ENCODE peak calls at places on chromosome 17, in seven cellular contexts. V is body of pancreas, U is GM20000, N is left ventricle myocardium inferior, K is K562, A is foreskin fibroblast, I is lower leg skin. C is an unnamed sample.

GRCh38 chr17:73420897-73421296 is 109.1 kb upstream of the CDC42EP4 start:
- DNase-seq in V (no peak), K (peak; percentile 30), N (no peak), A (no peak), U (no peak), I (no peak), C (no peak)

GRCh38 chr17:54992797-54993639 is 24.5 kb downstream of the STXBP4 start:
- DNase-seq in K (peak; percentile 69), I (no peak), V (no peak), U (peak; percentile 44), A (peak; percentile 68), N (no peak), C (no peak)

GRCh38 chr17:16037636-16038035 is 38.0 kb downstream of the TTC19 start:
- DNase-seq in I (no peak), V (no peak), N (no peak), U (no peak), A (peak; percentile 53), K (peak; percentile 6), C (no peak)

GRCh38 chr17:19705771-19706770 is 10.3 kb downstream of the SLC47A2 start:
- DNase-seq in N (no peak), I (no peak), U (peak; percentile 17), A (no peak), V (no peak), K (no peak), C (no peak)

GRCh38 chr17:50572541-50572940 is 12.0 kb downstream of the CACNA1G start:
- DNase-seq in N (no peak), V (no peak), I (no peak), K (no peak), U (no peak), A (no peak), C (no peak)

GRCh38 chr17:37813753-37814152 is 68.9 kb upstream of the HNF1B start:
- DNase-seq in U (no peak), A (peak; percentile 22), K (no peak), V (no peak), I (no peak), N (no peak), C (no peak)

GRCh38 chr17:5272313-5272712 is 9.8 kb upstream of the RABEP1 start:
- DNase-seq in N (no peak), U (no peak), V (no peak), I (no peak), A (peak; percentile 38), K (no peak), C (no peak)

GRCh38 chr17:332558-333322 is 19.9 kb downstream of the RPH3AL start:
- DNase-seq in U (no peak), N (no peak), V (peak; percentile 70), K (no peak), A (no peak), I (no peak), C (no peak)

GRCh38 chr17:57927048-57927723 is 28.0 kb downstream of the CUEDC1 start:
- DNase-seq in N (peak; percentile 47), U (no peak), K (no peak), A (peak; percentile 91), I (no peak), V (peak; percentile 42), C (no peak)

DNA sequence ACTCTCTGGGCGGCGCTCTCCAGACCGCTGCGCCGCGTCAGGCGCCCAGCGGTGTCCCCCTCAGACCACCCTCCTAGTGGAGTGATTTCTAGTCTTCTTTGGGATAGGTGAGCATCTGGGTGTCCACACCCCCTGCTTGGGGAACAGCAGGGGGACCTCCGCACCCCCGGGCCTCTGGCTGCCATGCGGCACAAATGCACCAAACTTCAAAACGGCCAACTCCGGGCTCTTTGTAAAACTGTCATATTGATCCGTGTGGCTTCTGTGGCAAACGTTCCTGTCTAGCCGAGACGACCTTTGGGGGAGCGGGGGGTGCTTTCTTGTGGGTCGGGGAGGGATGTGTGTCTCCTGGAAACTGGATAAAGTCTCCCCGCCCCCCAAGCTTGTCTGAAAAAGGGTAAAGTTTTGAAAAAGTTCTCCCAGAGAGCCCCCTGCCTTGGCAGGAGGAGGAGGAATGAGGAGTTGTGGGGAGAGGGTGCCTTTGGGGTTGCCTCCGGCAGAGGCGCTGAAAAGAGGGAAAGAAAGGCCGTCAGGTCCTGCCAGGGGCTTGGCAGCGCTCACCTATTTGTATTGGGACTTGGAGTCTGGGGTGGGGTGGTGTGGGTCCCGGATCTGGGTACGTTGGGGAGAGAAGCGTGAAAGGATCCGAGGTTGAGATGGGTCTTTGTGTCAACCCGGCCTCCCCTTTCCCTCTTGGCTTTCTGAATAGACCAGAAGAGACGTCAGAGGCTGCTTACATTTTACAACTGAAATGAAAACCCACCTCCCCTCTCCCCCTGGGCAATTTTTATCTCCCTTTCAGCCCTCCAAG is 2.2 kb upstream of the CHD3 start:
- DNase-seq in N (no peak), A (peak; percentile 54), I (no peak), K (peak; percentile 34), U (peak; percentile 62), V (peak; percentile 64), C (no peak)
- TF ChIP-seq CTCF in N (no peak), A (no peak), I (no peak), K (no peak), U (no peak), V (no peak), C (no peak)

GRCh38 chr17:21199311-21199710 is 14.7 kb downstream of the TMEM11 start:
- DNase-seq in K (peak; percentile 54), U (no peak), I (no peak), N (no peak), A (peak; percentile 78), V (no peak), C (no peak)
- TF ChIP-seq CTCF in K (no peak), U (no peak), I (no peak), N (no peak), A (no peak), V (no peak), C (no peak)

GRCh38 chr17:77468897-77469296 is 328.1 kb downstream of the SEC14L1 start:
- DNase-seq in N (no peak), A (no peak), V (no peak), K (no peak), U (no peak), I (no peak), C (no peak)
- TF ChIP-seq CTCF in N (no peak), A (no peak), V (no peak), K (no peak), U (no peak), I (no peak), C (no peak)

GRCh38 chr17:78738245-78738644 is 43.8 kb downstream of the CYTH1 start:
- DNase-seq in V (no peak), A (no peak), K (no peak), U (no peak), I (no peak), N (no peak), C (peak; percentile 46)

GRCh38 chr17:78737332-78737731 is 44.7 kb downstream of the CYTH1 start:
- DNase-seq in A (peak; percentile 86), K (peak; percentile 54), V (no peak), I (no peak), N (no peak), U (no peak), C (no peak)

GRCh38 chr17:78734841-78735641 is 47.0 kb downstream of the CYTH1 start:
- DNase-seq in U (no peak), K (peak; percentile 33), V (peak; percentile 42), A (no peak), I (no peak), N (no peak), C (no peak)

GRCh38 chr17:78735832-78736525 is 46.1 kb downstream of the CYTH1 start:
- DNase-seq in V (peak; percentile 55), N (no peak), I (no peak), A (no peak), K (peak; percentile 56), U (no peak), C (no peak)

GRCh38 chr17:78736526-78737079 is 45.5 kb downstream of the CYTH1 start:
- DNase-seq in K (peak; percentile 71), V (peak; percentile 96), A (no peak), I (peak; percentile 86), N (peak; percentile 79), U (peak; percentile 48), C (peak; percentile 83)
- TF ChIP-seq CTCF in K (no peak), V (no peak), A (no peak), I (no peak), N (peak; percentile 38), U (no peak), C (no peak)

DNA sequence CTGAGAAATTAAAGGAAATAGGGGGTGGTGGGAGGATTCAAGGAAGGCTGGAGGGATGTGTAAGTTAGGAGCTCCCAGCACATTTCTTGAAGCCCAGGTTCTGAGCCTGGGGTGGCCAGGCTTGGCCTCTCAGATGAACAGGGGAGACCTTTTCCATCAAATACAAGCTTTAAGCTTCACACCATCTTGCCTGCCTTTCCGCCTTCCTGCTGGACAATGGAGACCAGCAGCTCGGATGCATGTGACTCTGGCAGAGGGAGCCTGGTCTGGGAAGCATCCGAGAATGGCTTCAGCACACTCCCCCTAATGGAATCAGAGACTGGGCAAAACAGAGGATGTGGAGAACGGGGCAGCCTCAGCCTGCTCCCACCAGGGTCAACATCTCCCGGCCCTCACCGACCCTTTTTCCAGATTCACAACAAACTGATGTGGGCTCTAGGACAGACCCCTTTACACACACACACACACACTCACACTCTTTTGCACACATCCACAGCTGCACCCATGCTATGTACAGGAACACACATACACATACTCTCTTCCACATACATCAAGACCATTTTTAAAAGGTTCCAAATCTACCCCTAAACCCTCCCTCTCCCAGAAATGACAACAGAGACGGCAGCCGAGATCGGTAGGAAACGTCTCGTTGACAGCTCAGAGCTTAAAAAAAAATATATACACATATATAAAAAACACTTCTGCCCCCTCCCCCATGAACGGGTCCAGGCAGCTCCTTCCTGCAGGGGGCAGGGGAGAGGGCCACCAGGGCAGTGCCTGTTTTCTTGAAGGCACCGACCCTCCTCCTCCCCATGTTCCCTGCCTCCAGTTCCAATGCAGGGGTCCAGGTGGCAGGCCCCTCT is 6.5 kb upstream of the ATXN7L3 start:
- DNase-seq in V (no peak), U (no peak), K (no peak), N (no peak), A (peak; percentile 36), I (no peak), C (no peak)
- TF ChIP-seq CTCF in V (no peak), U (no peak), K (peak; percentile 28), N (no peak), A (no peak), I (no peak), C (no peak)

GRCh38 chr17:7586673-7587419 is 3.0 kb downstream of the SOX15 start:
- DNase-seq in A (no peak), K (peak; percentile 87), V (peak; percentile 49), U (no peak), I (no peak), N (no peak), C (no peak)
- TF ChIP-seq CTCF in A (no peak), K (peak; percentile 68), V (no peak), U (no peak), I (no peak), N (peak; percentile 50), C (no peak)

DNA sequence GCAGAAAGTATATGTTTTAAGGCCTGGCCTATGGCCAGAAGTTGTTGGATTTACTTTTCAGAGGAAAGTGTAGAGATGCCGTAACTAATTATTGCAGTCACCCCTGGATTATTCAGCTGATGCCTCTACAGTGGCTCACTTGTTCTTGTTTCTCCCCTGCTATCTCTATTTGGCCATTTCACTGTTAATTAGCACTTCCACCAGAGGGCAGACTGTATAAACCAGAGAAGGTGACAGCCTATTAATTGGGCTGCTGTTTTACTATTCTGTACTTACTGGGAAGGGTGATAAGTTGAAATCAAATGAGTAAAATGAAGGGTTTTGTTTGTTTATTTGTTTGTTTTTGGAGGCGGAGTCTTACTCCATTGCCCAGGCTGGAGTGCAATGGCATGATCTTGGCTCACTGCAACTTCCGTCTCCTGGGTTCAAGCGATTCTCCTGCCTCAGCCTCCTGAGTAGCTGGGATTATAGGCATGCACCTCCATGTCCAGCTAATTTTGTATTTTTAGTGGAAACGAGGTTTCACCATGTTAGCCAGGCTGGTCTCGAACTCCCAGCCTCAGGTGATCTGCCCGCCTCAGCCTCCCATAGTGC is 66.0 kb downstream of the CDK12 start:
- DNase-seq in I (no peak), A (peak; percentile 26), V (no peak), U (no peak), K (peak; percentile 52), N (no peak), C (no peak)
- TF ChIP-seq CTCF in I (no peak), A (peak; percentile 49), V (peak; percentile 37), U (peak; percentile 42), K (peak; percentile 68), N (peak; percentile 62), C (no peak)

C was measured in ascending aorta.